ENCODE peak calls at places on chromosome 13, in four cellular contexts. R is brain microvascular endothelial cell, W is PC-3, D is psoas muscle. Z is an unnamed sample.

GRCh38 chr13:112042496-112042895 is 24.5 kb upstream of the SOX1 start:
- DNase-seq in D (no peak), R (no peak), W (peak), Z (no peak)

GRCh38 chr13:29684441-29684840 is 89.0 kb upstream of the SLC7A1 start:
- DNase-seq in W (no peak), D (no peak), R (no peak), Z (no peak)

GRCh38 chr13:113855931-113856715 is 7.8 kb downstream of the GAS6 start:
- DNase-seq in D (no peak), W (no peak), R (no peak), Z (no peak)

GRCh38 chr13:51564671-51565070 is 19.6 kb upstream of the WDFY2 start:
- DNase-seq in W (no peak), R (no peak), D (no peak), Z (no peak)

GRCh38 chr13:19606152-19606551 is 27.3 kb upstream of the MPHOSPH8 start:
- DNase-seq in W (peak), D (no peak), R (no peak), Z (no peak)

GRCh38 chr13:45412274-45413049 is 5.7 kb downstream of the SLC25A30 start:
- DNase-seq in W (peak), R (no peak), D (no peak), Z (no peak)

GRCh38 chr13:93262729-93263128 is 36.1 kb downstream of the GPC6 start:
- DNase-seq in W (peak), D (no peak), R (peak), Z (no peak)

GRCh38 chr13:75832812-75833211 is 196.7 kb downstream of the LMO7 start:
- DNase-seq in R (no peak), D (no peak), W (no peak), Z (no peak)

GRCh38 chr13:107466326-107466725 is 749.0 kb downstream of the LIG4 start:
- DNase-seq in D (no peak), W (peak), R (peak), Z (no peak)

GRCh38 chr13:45416521-45417125 is 1.6 kb downstream of the SLC25A30 start:
- DNase-seq in D (no peak), R (no peak), W (peak), Z (no peak)

GRCh38 chr13:98942997-98943396 is 34.9 kb downstream of the DOCK9 start:
- DNase-seq in W (no peak), D (no peak), R (no peak), Z (no peak)

GRCh38 chr13:58712191-58712590 is 1080.6 kb downstream of the PCDH17 start:
- DNase-seq in W (no peak), R (no peak), D (no peak), Z (peak)